ENCODE peak calls at places on chromosomes 5 and 9, in six cellular contexts. E is cardiac muscle cell, G is mammary epithelial cell, N is psoas muscle, J is ovary, O is uterus. B is an unnamed sample.

GRCh38 chr9:72322678-72323077 is 42.3 kb downstream of the ZFAND5 start:
- DNase-seq in E (no peak), G (no peak), N (no peak), J (no peak), O (no peak), B (no peak)

GRCh38 chr5:43772601-43773031 is 169.6 kb downstream of the NNT start:
- DNase-seq in E (no peak), G (peak; percentile 62), N (no peak), J (no peak), O (no peak), B (no peak)

GRCh38 chr9:34334916-34335315 is 5.5 kb downstream of the NUDT2 start:
- DNase-seq in E (no peak), G (no peak), N (no peak), J (no peak), O (no peak), B (no peak)

GRCh38 chr9:138076650-138077009 is 199.0 kb downstream of the CACNA1B start:
- DNase-seq in E (no peak), G (no peak), N (no peak), J (no peak), O (no peak), B (no peak)

GRCh38 chr9:79565245-79565644 is 6.5 kb upstream of the TLE4 start:
- DNase-seq in E (no peak), G (peak; percentile 75), N (no peak), J (no peak), O (no peak), B (no peak)

GRCh38 chr9:40913928-40914673 is 214.4 kb downstream of the FOXD4L6 start:
- DNase-seq in E (no peak), G (no peak), N (no peak), J (no peak), O (no peak), B (no peak)

GRCh38 chr9:120480707-120481106 is 99.3 kb downstream of the CDK5RAP2 start:
- DNase-seq in E (no peak), G (peak; percentile 26), N (peak; percentile 59), J (no peak), O (no peak), B (no peak)

GRCh38 chr5:167305591-167306213 is 985.7 kb upstream of the WWC1 start:
- DNase-seq in E (no peak), G (no peak), N (no peak), J (no peak), O (no peak), B (no peak)

GRCh38 chr5:143964919-143965318 is 153.0 kb downstream of the HMHB1 start:
- DNase-seq in E (no peak), G (no peak), N (no peak), J (no peak), O (no peak), B (no peak)

GRCh38 chr9:38250279-38251035 is 142.0 kb upstream of the ALDH1B1 start:
- DNase-seq in E (no peak), G (no peak), N (no peak), J (no peak), O (no peak), B (no peak)
- TF ChIP-seq CTCF in E (no peak), G (no peak), N (no peak), J (no peak), O (no peak), B (no peak)

GRCh38 chr9:134321571-134321930 is 4.7 kb upstream of the RXRA start:
- DNase-seq in E (no peak), G (no peak), N (peak; percentile 26), J (peak; percentile 9), O (peak; percentile 6), B (peak; percentile 34)

GRCh38 chr9:134323741-134324358 is 2.4 kb upstream of the RXRA start:
- DNase-seq in E (peak; percentile 42), G (peak; percentile 93), N (peak; percentile 61), J (peak; percentile 40), O (peak; percentile 41), B (peak; percentile 95)

GRCh38 chr9:134324359-134325095 is 1.7 kb upstream of the RXRA start:
- DNase-seq in E (no peak), G (no peak), N (peak; percentile 64), J (peak; percentile 34), O (no peak), B (peak; percentile 66)

GRCh38 chr9:134321957-134322741 is 4.1 kb upstream of the RXRA start:
- DNase-seq in E (no peak), G (no peak), N (peak; percentile 44), J (peak; percentile 18), O (peak; percentile 11), B (peak; percentile 18)

DNA sequence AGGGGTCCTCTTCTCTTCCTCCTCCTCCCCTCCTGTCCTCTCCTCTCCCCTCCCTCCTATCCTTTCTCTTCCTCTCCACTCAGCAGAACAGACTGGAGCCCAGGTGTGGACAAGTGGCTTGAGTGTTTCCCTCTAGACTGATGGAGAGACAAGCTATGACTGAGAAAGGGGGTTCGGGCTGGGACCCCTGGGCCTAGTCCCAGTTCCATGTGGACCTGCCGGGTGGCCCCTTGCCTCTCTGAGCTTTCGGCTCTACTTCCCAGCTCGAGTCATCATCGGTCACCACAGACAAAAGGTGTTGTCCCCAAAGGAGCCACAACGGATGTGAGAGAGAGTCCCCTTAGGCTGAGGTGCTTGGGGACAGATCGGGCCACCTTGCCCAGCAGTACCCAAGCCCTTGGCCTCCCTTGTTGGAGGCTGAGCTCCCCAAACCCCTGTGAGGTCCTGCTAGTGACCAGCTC is 3.4 kb upstream of the RXRA start:
- DNase-seq in E (no peak), G (no peak), N (peak; percentile 42), J (peak; percentile 17), O (peak; percentile 12), B (peak; percentile 10)
- H3K4me1 ChIP-seq in E (peaks cover 72% of the 10 kb centered on the region), G (peaks cover 31% of the 10 kb centered on the region), N (peaks cover 9% of the 10 kb centered on the region), J (peaks cover 4% of the 10 kb centered on the region), O (no peaks in the 10 kb centered on the region), B (no peaks in the 10 kb centered on the region)

GRCh38 chr5:98780390-98780789 is 6.9 kb downstream of the RGMB start:
- DNase-seq in E (no peak), G (no peak), N (no peak), J (no peak), O (no peak), B (no peak)
- H3K36me3 ChIP-seq in E (peaks cover 5% of the 10 kb centered on the region), G (peaks cover 3% of the 10 kb centered on the region), N (no peaks in the 10 kb centered on the region), J (no peaks in the 10 kb centered on the region), O (no peaks in the 10 kb centered on the region), B (no peaks in the 10 kb centered on the region)

GRCh38 chr5:178069909-178070308 is 43.4 kb upstream of the N4BP3 start:
- DNase-seq in E (peak; percentile 58), G (peak; percentile 28), N (no peak), J (no peak), O (no peak), B (no peak)
- TF ChIP-seq CTCF in E (peak; percentile 35), G (peak; percentile 29), N (no peak), J (no peak), O (no peak), B (no peak)

DNA sequence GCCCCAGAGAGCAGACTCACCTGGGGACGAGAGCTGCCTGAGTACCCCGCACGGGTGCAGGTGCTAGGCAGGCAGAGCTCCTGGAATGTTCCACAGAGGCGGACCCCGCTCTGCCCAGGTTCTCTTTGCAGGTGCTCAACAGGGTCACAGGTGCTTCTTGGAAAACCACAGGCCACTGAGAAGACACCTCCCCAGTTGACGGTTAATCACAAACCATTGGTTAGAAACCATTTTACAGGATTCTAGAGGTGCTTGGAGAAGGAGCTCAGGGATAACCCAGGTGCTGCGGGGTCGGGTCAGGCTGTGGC is 17.3 kb upstream of the SLC6A19 start:
- DNase-seq in E (no peak), G (no peak), N (no peak), J (no peak), O (no peak), B (no peak)
- H3K4me1 ChIP-seq in E (peaks cover 49% of the 10 kb centered on the region), G (no peaks in the 10 kb centered on the region), N (no peaks in the 10 kb centered on the region), J (no peaks in the 10 kb centered on the region), O (no peaks in the 10 kb centered on the region), B (no peaks in the 10 kb centered on the region)

GRCh38 chr9:114212841-114213240 is 57.5 kb downstream of the COL27A1 start:
- DNase-seq in E (no peak), G (no peak), N (no peak), J (no peak), O (no peak), B (no peak)
- H3K36me3 ChIP-seq in E (no peaks in the 10 kb centered on the region), G (no peaks in the 10 kb centered on the region), N (no peaks in the 10 kb centered on the region), J (no peaks in the 10 kb centered on the region), O (no peaks in the 10 kb centered on the region), B (no peaks in the 10 kb centered on the region)

DNA sequence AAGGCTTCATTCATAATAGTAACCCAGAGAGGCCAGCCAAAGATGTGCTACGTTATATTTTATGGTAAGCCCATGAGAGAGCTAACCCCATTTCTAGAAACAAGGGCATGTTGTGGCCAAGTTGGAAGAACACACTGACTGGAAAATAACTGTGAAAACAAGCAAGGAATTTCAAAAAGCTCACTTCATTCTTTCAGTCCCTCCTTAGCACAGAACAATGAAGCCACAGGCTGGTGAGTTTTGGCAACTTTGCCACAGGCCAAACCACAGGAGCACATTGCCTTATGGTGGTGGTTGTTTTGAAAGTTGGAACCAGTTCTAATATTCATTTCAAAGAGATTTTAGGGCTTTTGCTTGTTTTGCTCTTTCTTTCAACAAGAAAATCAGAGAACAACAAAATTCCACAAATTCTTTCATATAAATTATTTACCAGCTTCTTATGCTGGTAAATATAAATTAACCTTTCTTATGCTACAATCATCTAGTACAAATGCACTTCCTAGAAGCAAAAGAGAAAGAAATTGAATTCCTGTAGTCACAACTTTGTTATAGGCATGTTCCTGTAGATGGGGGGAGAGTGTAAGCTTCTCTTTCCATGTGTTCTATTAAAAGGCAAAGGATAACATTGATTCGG is 225.4 kb upstream of the RFX3 start:
- DNase-seq in E (no peak), G (peak; percentile 68), N (no peak), J (no peak), O (no peak), B (peak; percentile 29)
- TF ChIP-seq CTCF in E (no peak), G (no peak), N (no peak), J (no peak), O (no peak), B (no peak)

GRCh38 chr5:138833726-138834480 is 41.2 kb downstream of the LRRTM2 start:
- DNase-seq in E (no peak), G (no peak), N (no peak), J (no peak), O (no peak), B (no peak)

GRCh38 chr5:138829341-138829740 is 45.8 kb downstream of the LRRTM2 start:
- DNase-seq in E (no peak), G (peak; percentile 54), N (no peak), J (no peak), O (no peak), B (no peak)

GRCh38 chr5:138833095-138833494 is 42.0 kb downstream of the LRRTM2 start:
- DNase-seq in E (no peak), G (no peak), N (no peak), J (no peak), O (no peak), B (no peak)

GRCh38 chr5:138832218-138832617 is 42.9 kb downstream of the LRRTM2 start:
- DNase-seq in E (no peak), G (no peak), N (no peak), J (no peak), O (no peak), B (no peak)

GRCh38 chr5:138831703-138832102 is 43.4 kb downstream of the LRRTM2 start:
- DNase-seq in E (no peak), G (no peak), N (no peak), J (no peak), O (no peak), B (no peak)
- H3K4me1 ChIP-seq in E (peaks cover 11% of the 10 kb centered on the region), G (peaks cover 4% of the 10 kb centered on the region), N (peaks cover 19% of the 10 kb centered on the region), J (no peaks in the 10 kb centered on the region), O (no peaks in the 10 kb centered on the region), B (peaks cover 18% of the 10 kb centered on the region)